ENCODE peak calls at places on chromosome 7, in four cellular contexts. A is aorta, K is gastrocnemius medialis, W is cardiac muscle cell. G is an unnamed sample.

GRCh38 chr7:151863386-151864079 is 13.4 kb downstream of the PRKAG2 start:
- DNase-seq in W (peak; percentile 19), K (no peak), A (peak; percentile 35), G (no peak)

GRCh38 chr7:29262191-29262917 is 67.8 kb downstream of the CHN2 start:
- DNase-seq in W (no peak), A (no peak), K (no peak), G (no peak)

GRCh38 chr7:99359465-99360154 is 14.9 kb upstream of the ARPC1B start:
- DNase-seq in K (no peak), A (no peak), W (no peak), G (no peak)

GRCh38 chr7:55019329-55019690 is 493 bp downstream of the EGFR start:
- DNase-seq in K (peak; percentile 71), W (peak; percentile 46), A (peak; percentile 69), G (no peak)

GRCh38 chr7:28570113-28570969 is 158.0 kb downstream of the CREB5 start:
- DNase-seq in K (no peak), A (no peak), W (no peak), G (no peak)

GRCh38 chr7:39054731-39055130 is 77.0 kb downstream of the POU6F2 start:
- DNase-seq in W (no peak), A (no peak), K (no peak), G (no peak)

GRCh38 chr7:156232931-156233705 is 407.5 kb upstream of the RNF32 start:
- DNase-seq in K (no peak), W (no peak), A (no peak), G (no peak)

GRCh38 chr7:42843209-42843800 is 68.6 kb downstream of the C7orf25 start:
- DNase-seq in A (no peak), W (peak; percentile 74), K (peak; percentile 23), G (no peak)

GRCh38 chr7:80054356-80054755 is 80.3 kb upstream of the GNAI1 start:
- DNase-seq in A (no peak), K (no peak), W (no peak), G (peak; percentile 9)

GRCh38 chr7:5431485-5432118 is 8.0 kb upstream of the TNRC18 start:
- DNase-seq in W (no peak), K (no peak), A (no peak), G (no peak)

GRCh38 chr7:32658034-32658944 is 163.0 kb downstream of the AVL9 start:
- DNase-seq in K (no peak), W (no peak), A (no peak), G (no peak)

GRCh38 chr7:38284553-38284952 is 11.1 kb upstream of the TARP start:
- DNase-seq in W (no peak), A (no peak), K (no peak), G (no peak)

GRCh38 chr7:139568346-139568675 is 44.8 kb downstream of the CLEC2L start:
- DNase-seq in K (no peak), W (no peak), A (no peak), G (no peak)

GRCh38 chr7:13286916-13287315 is 599.5 kb downstream of the ARL4A start:
- DNase-seq in W (no peak), K (no peak), A (no peak), G (no peak)

GRCh38 chr7:39950473-39951155 is 558 bp downstream of the CDK13 start:
- DNase-seq in A (peak; percentile 76), W (peak; percentile 65), K (peak; percentile 41), G (no peak)

GRCh38 chr7:136189506-136189998 is 212.4 kb upstream of the MTPN start:
- DNase-seq in K (no peak), A (no peak), W (no peak), G (no peak)

GRCh38 chr7:27606270-27607209 is 56.1 kb downstream of the HIBADH start:
- DNase-seq in W (peak; percentile 4), K (no peak), A (no peak), G (peak; percentile 36)

GRCh38 chr7:66157060-66157459 is 42.4 kb downstream of the CRCP start:
- DNase-seq in A (no peak), K (no peak), W (no peak), G (no peak)

GRCh38 chr7:83976302-83976701 is 218.3 kb downstream of the SEMA3A start:
- DNase-seq in W (peak; percentile 58), K (no peak), A (no peak), G (peak; percentile 17)

GRCh38 chr7:16816820-16817219 is 12.0 kb upstream of the AGR2 start:
- DNase-seq in A (peak; percentile 47), W (no peak), K (no peak), G (no peak)

GRCh38 chr7:143463556-143463955 is 14.1 kb upstream of the TAS2R41 start:
- DNase-seq in A (no peak), K (no peak), W (no peak), G (no peak)

GRCh38 chr7:138205614-138206150 is 129.4 kb downstream of the AKR1D1 start:
- DNase-seq in A (no peak), W (no peak), K (no peak), G (peak; percentile 35)

GRCh38 chr7:28754027-28754426 is 204.1 kb downstream of the TRIL start:
- DNase-seq in W (no peak), K (no peak), A (no peak), G (peak; percentile 68)

GRCh38 chr7:90760892-90761291 is 164.8 kb downstream of the CDK14 start:
- DNase-seq in K (no peak), W (no peak), A (no peak), G (no peak)

GRCh38 chr7:106205621-106206222 is 79.1 kb downstream of the NAMPT start:
- DNase-seq in A (no peak), K (no peak), W (no peak), G (peak; percentile 10)

GRCh38 chr7:92448185-92448747 is 984 bp downstream of the GATAD1 start:
- DNase-seq in W (peak; percentile 54), K (peak; percentile 23), A (peak; percentile 50), G (peak; percentile 60)

GRCh38 chr7:135317676-135318326 is 84.2 kb downstream of the STRA8 start:
- DNase-seq in W (no peak), A (peak; percentile 56), K (no peak), G (no peak)

GRCh38 chr7:119270045-119270464 is 1002.9 kb upstream of the KCND2 start:
- DNase-seq in K (peak; percentile 14), A (peak; percentile 48), W (peak; percentile 84), G (peak; percentile 50)

GRCh38 chr7:77209479-77210139 is 10.0 kb upstream of the FGL2 start:
- DNase-seq in A (no peak), K (no peak), W (no peak), G (no peak)

GRCh38 chr7:2971914-2972530 is 71.6 kb downstream of the CARD11 start:
- DNase-seq in K (no peak), W (no peak), A (no peak), G (no peak)

GRCh38 chr7:105003275-105003674 is 10.7 kb upstream of the KMT2E start:
- DNase-seq in A (peak; percentile 73), W (no peak), K (peak; percentile 79), G (peak; percentile 76)

GRCh38 chr7:157006205-157006747 is 4.2 kb downstream of the MNX1 start:
- DNase-seq in K (no peak), W (no peak), A (no peak), G (no peak)

GRCh38 chr7:99001482-99002145 is 123.3 kb downstream of the TRRAP start:
- DNase-seq in A (peak; percentile 3), K (no peak), W (no peak), G (no peak)

GRCh38 chr7:90383422-90383821 is 19.8 kb upstream of the CLDN12 start:
- DNase-seq in A (no peak), W (no peak), K (no peak), G (peak; percentile 54)

GRCh38 chr7:96306385-96307125 is 15.3 kb downstream of the SLC25A13 start:
- DNase-seq in A (no peak), K (no peak), W (no peak), G (no peak)

DNA sequence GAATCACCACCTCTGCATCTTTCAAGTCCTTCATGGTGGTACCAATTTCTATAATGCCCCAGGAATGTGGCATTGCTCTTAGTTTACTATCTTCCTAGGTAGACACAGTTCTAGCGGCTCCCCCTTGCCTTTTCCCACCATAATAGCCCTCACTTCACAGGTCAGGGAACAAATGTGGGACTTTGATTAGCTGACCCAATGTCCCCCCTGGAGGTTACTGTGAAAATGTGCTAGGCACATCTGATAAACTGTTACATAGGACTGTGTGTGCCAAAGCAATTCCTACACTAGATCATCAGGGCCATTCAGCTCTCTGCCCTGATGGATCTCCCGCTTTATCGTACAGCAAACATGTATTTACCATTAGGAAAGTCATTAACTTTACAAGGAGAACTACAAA is 94.0 kb downstream of the TWIST1 start:
- DNase-seq in A (no peak), K (no peak), W (no peak), G (no peak)
- H3K9me3 ChIP-seq in A (peaks cover 1% of the 10 kb centered on the region), K (no peaks in the 10 kb centered on the region), W (no peaks in the 10 kb centered on the region), G (no peaks in the 10 kb centered on the region)

DNA sequence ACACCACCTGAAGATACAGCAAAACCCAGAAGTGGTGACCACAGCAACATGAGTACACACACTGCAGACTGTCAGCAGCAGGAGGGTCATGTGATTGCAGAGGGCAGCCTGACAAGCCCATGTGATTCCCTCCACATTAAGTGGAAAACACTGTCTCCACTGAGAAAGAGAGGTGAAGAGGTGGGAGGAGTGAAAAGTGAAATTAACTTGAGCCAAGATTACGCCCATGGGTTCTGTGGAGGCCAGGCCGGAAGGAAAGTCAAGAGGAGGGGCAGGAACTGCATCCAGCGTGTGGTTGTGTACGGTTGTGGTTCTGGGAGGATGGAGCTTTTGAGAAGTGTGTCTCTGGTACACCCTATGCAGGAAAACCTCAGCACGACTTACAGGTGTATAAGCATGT is 138.5 kb downstream of the PLXNA4 start:
- DNase-seq in A (no peak), K (no peak), W (peak; percentile 80), G (no peak)
- H3K4me1 ChIP-seq in A (no peaks in the 10 kb centered on the region), K (no peaks in the 10 kb centered on the region), W (peaks cover 47% of the 10 kb centered on the region), G (no peaks in the 10 kb centered on the region)

GRCh38 chr7:158060216-158060615 is 527.4 kb downstream of the PTPRN2 start:
- DNase-seq in A (no peak), W (no peak), K (no peak), G (no peak)

GRCh38 chr7:158063850-158064610 is 523.6 kb downstream of the PTPRN2 start:
- DNase-seq in K (no peak), W (no peak), A (peak; percentile 20), G (no peak)

GRCh38 chr7:158062661-158063060 is 525.0 kb downstream of the PTPRN2 start:
- DNase-seq in W (no peak), K (no peak), A (no peak), G (no peak)

GRCh38 chr7:158061031-158061630 is 526.5 kb downstream of the PTPRN2 start:
- DNase-seq in W (no peak), A (no peak), K (no peak), G (no peak)

DNA sequence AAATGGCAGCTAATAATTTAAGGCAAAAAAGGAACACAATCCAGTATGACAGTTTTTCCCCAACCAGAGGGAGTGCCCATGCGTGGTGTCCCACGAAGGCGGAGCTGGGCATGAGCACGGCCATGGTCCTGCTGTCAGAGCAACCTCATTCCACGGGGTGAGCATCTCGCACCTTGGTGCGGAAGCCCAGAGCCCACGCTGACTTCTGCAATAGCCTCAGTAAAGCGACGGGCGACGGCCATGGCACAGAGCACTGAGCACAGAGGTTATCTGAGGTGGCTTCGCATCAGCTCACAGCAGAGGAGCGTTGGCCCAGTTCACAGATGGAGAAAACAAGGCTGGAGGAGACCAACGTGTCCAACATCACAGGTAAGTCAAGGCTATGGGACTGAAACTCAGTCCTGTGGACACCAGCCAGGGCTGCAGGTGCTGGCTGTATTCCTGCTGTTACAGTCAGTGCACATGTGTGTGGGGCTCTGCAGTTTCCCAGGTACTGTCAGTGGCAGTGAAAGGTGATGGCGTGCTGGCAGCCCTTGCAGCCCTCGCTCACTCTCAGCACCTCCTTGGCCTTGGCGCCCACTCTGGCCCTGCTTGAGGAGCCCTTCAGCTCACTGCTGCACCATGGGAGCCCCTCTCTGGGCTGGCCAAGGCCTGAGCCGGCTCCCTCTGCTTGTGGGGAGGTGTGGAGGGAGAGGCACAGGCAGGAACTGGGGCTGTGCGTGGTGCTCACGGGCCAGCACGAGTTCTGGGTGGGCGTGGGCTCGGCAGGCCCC is 525.6 kb downstream of the PTPRN2 start:
- DNase-seq in A (no peak), W (no peak), K (no peak), G (no peak)
- H3K4me3 ChIP-seq in A (no peak overlapping the region), W (no peak overlapping the region), K (no peak overlapping the region), G (no peak overlapping the region)

GRCh38 chr7:268991-269390 is 21.0 kb upstream of the FOXL3 start:
- DNase-seq in W (no peak), A (no peak), K (no peak), G (no peak)
- H3K9me3 ChIP-seq in W (no peaks in the 10 kb centered on the region), A (no peaks in the 10 kb centered on the region), K (no peaks in the 10 kb centered on the region), G (peaks cover 6% of the 10 kb centered on the region)